ENCODE peak calls at places on chromosome 21, in ten cellular contexts. Q is tibial artery; N is neural progenitor cell; J is hepatic stellate cell; S is stimulated activated CD8-positive, alpha-beta memory T cell treated with anti-CD3 and anti-CD28 coated beads, Interleukin-4, amount 100 ng/mL, for 24 hours; B is mucosa of descending colon; E is stimulated activated CD4-positive, alpha-beta T cell treated with anti-CD3 and anti-CD28 coated beads, TNF-alpha, amount 100 ng/mL, for 1 hour; H is anterior cingulate cortex; U is CD8-positive, alpha-beta T cell; K is CD8-positive, alpha-beta memory T cell. G is an unnamed sample.
A peak's percentile ranks its signal among the peaks of the same experiment; 100 is the strongest.

GRCh38 chr21:41764558-41765392 is 2.1 kb downstream of the RIPK4 start:
- DNase-seq in Q (no peak), N (no peak), J (no peak), S (no peak), B (peak; percentile 24), E (no peak), H (no peak), U (no peak), K (no peak), G (no peak)

GRCh38 chr21:14080040-14080763 is 130.6 kb downstream of the LIPI start:
- DNase-seq in Q (no peak), N (peak; percentile 82), J (no peak), S (no peak), B (no peak), E (no peak), H (no peak), U (no peak), K (no peak), G (no peak)

GRCh38 chr21:44927587-44928461 is 7.1 kb upstream of the ITGB2 start:
- DNase-seq in Q (no peak), N (no peak), J (peak; percentile 81), S (peak; percentile 87), B (peak; percentile 68), E (peak; percentile 78), H (no peak), U (peak; percentile 59), K (peak; percentile 81), G (no peak)

GRCh38 chr21:45003331-45004058 is 63.7 kb downstream of the SLX9 start:
- DNase-seq in Q (peak; percentile 22), N (peak; percentile 56), J (no peak), S (no peak), B (peak; percentile 14), E (no peak), H (peak; percentile 32), U (no peak), K (no peak), G (peak; percentile 12)

GRCh38 chr21:34133802-34134201 is 60.4 kb downstream of the MRPS6 start:
- DNase-seq in Q (no peak), N (peak; percentile 12), J (no peak), S (no peak), B (no peak), E (no peak), H (no peak), U (no peak), K (no peak), G (no peak)

GRCh38 chr21:29164330-29164942 is 34.0 kb downstream of the MAP3K7CL start:
- DNase-seq in Q (no peak), N (peak; percentile 44), J (peak; percentile 26), S (no peak), B (no peak), E (no peak), H (no peak), U (no peak), K (no peak), G (no peak)

GRCh38 chr21:44749759-44750674 is 38.6 kb upstream of the TSPEAR start:
- DNase-seq in Q (no peak), N (no peak), J (no peak), S (no peak), B (no peak), E (no peak), H (no peak), U (no peak), K (no peak), G (no peak)

GRCh38 chr21:19935459-19935858 is 1062.8 kb upstream of the NCAM2 start:
- DNase-seq in Q (no peak), N (no peak), J (no peak), S (no peak), B (no peak), E (no peak), H (no peak), U (no peak), K (no peak), G (no peak)

GRCh38 chr21:42779431-42779861 is 99.9 kb downstream of the WDR4 start:
- DNase-seq in Q (no peak), N (no peak), J (no peak), S (no peak), B (peak; percentile 21), E (no peak), H (no peak), U (no peak), K (no peak), G (no peak)

GRCh38 chr21:38679531-38679930 is 126.2 kb upstream of the ETS2 start:
- DNase-seq in Q (no peak), N (no peak), J (peak; percentile 59), S (no peak), B (no peak), E (no peak), H (no peak), U (no peak), K (no peak), G (no peak)

GRCh38 chr21:22278366-22278765 is 1280.2 kb downstream of the NCAM2 start:
- DNase-seq in Q (no peak), N (no peak), J (no peak), S (no peak), B (no peak), E (no peak), H (no peak), U (no peak), K (no peak), G (no peak)

GRCh38 chr21:34613679-34614442 is 1.1 kb downstream of the RCAN1 start:
- DNase-seq in Q (no peak), N (peak; percentile 35), J (peak; percentile 42), S (no peak), B (peak; percentile 40), E (no peak), H (no peak), U (no peak), K (no peak), G (no peak)

GRCh38 chr21:31326478-31327247 is 17.4 kb downstream of the TIAM1 start:
- DNase-seq in Q (no peak), N (no peak), J (no peak), S (peak; percentile 40), B (no peak), E (no peak), H (no peak), U (no peak), K (no peak), G (no peak)

GRCh38 chr21:23694396-23694795 is 1912.9 kb downstream of the MRPL39 start:
- DNase-seq in Q (no peak), N (no peak), J (no peak), S (no peak), B (no peak), E (no peak), H (no peak), U (no peak), K (no peak), G (no peak)

G was measured in gastrocnemius medialis.